ENCODE peak calls at places on chromosomes 16 and 17, in ten cellular contexts. One of them, this sample, is unnamed.

GRCh38 chr17:34220045-34220775 is 34.9 kb upstream of the CCL2 start:
- DNase-seq in upper lobe of right lung: no peak
- DNase-seq in heart left ventricle: no peak
- DNase-seq in GM20000: no peak
- DNase-seq in fibroblast of lung: no peak
- DNase-seq in lung: no peak
- DNase-seq in astrocyte of the spinal cord: no peak
- DNase-seq in activated CD8-positive, alpha-beta T cell treated with anti-CD3 and anti-CD28 coated beads for 36 hours: no peak
- DNase-seq in ovary: no peak
- DNase-seq in choroid plexus epithelial cell: no peak
- DNase-seq in this sample: no peak

GRCh38 chr16:84907575-84907974 is 87.8 kb downstream of the CRISPLD2 start:
- DNase-seq in upper lobe of right lung: no peak
- DNase-seq in heart left ventricle: no peak
- DNase-seq in GM20000: no peak
- DNase-seq in fibroblast of lung: peak
- DNase-seq in lung: no peak
- DNase-seq in astrocyte of the spinal cord: peak
- DNase-seq in activated CD8-positive, alpha-beta T cell treated with anti-CD3 and anti-CD28 coated beads for 36 hours: no peak
- DNase-seq in ovary: no peak
- DNase-seq in choroid plexus epithelial cell: peak
- DNase-seq in this sample: no peak

GRCh38 chr16:4679854-4680636 is 13.3 kb upstream of the NUDT16L1 start:
- DNase-seq in upper lobe of right lung: peak
- DNase-seq in heart left ventricle: peak
- DNase-seq in GM20000: no peak
- DNase-seq in fibroblast of lung: peak
- DNase-seq in lung: peak
- DNase-seq in astrocyte of the spinal cord: no peak
- DNase-seq in activated CD8-positive, alpha-beta T cell treated with anti-CD3 and anti-CD28 coated beads for 36 hours: peak
- DNase-seq in ovary: peak
- DNase-seq in choroid plexus epithelial cell: no peak
- DNase-seq in this sample: no peak

GRCh38 chr16:89369266-89369895 is 121.0 kb downstream of the ANKRD11 start:
- DNase-seq in upper lobe of right lung: peak
- DNase-seq in heart left ventricle: no peak
- DNase-seq in GM20000: no peak
- DNase-seq in fibroblast of lung: no peak
- DNase-seq in lung: no peak
- DNase-seq in astrocyte of the spinal cord: peak
- DNase-seq in activated CD8-positive, alpha-beta T cell treated with anti-CD3 and anti-CD28 coated beads for 36 hours: no peak
- DNase-seq in ovary: no peak
- DNase-seq in choroid plexus epithelial cell: peak
- DNase-seq in this sample: no peak

GRCh38 chr17:31490991-31491793 is 99.7 kb downstream of the RAB11FIP4 start:
- DNase-seq in upper lobe of right lung: no peak
- DNase-seq in heart left ventricle: no peak
- DNase-seq in GM20000: peak
- DNase-seq in fibroblast of lung: no peak
- DNase-seq in lung: no peak
- DNase-seq in astrocyte of the spinal cord: no peak
- DNase-seq in activated CD8-positive, alpha-beta T cell treated with anti-CD3 and anti-CD28 coated beads for 36 hours: peak
- DNase-seq in ovary: no peak
- DNase-seq in choroid plexus epithelial cell: no peak
- DNase-seq in this sample: peak

GRCh38 chr16:82954224-82954929 is 327.6 kb downstream of the CDH13 start:
- DNase-seq in upper lobe of right lung: no peak
- DNase-seq in heart left ventricle: no peak
- DNase-seq in GM20000: no peak
- DNase-seq in fibroblast of lung: peak
- DNase-seq in lung: no peak
- DNase-seq in astrocyte of the spinal cord: peak
- DNase-seq in activated CD8-positive, alpha-beta T cell treated with anti-CD3 and anti-CD28 coated beads for 36 hours: no peak
- DNase-seq in ovary: no peak
- DNase-seq in choroid plexus epithelial cell: peak
- DNase-seq in this sample: no peak

GRCh38 chr17:69539781-69540319 is 125.4 kb downstream of the MAP2K6 start:
- DNase-seq in upper lobe of right lung: no peak
- DNase-seq in heart left ventricle: no peak
- DNase-seq in GM20000: no peak
- DNase-seq in fibroblast of lung: peak
- DNase-seq in lung: no peak
- DNase-seq in astrocyte of the spinal cord: peak
- DNase-seq in activated CD8-positive, alpha-beta T cell treated with anti-CD3 and anti-CD28 coated beads for 36 hours: no peak
- DNase-seq in ovary: no peak
- DNase-seq in choroid plexus epithelial cell: peak
- DNase-seq in this sample: no peak

GRCh38 chr16:75053791-75054555 is 55.1 kb downstream of the ZNRF1 start:
- DNase-seq in upper lobe of right lung: no peak
- DNase-seq in heart left ventricle: peak
- DNase-seq in GM20000: no peak
- DNase-seq in fibroblast of lung: no peak
- DNase-seq in lung: no peak
- DNase-seq in astrocyte of the spinal cord: no peak
- DNase-seq in activated CD8-positive, alpha-beta T cell treated with anti-CD3 and anti-CD28 coated beads for 36 hours: no peak
- DNase-seq in ovary: no peak
- DNase-seq in choroid plexus epithelial cell: no peak
- DNase-seq in this sample: no peak

GRCh38 chr17:40092581-40092980 is 7.8 kb downstream of the NR1D1 start:
- DNase-seq in upper lobe of right lung: no peak
- DNase-seq in heart left ventricle: no peak
- DNase-seq in GM20000: no peak
- DNase-seq in fibroblast of lung: no peak
- DNase-seq in lung: no peak
- DNase-seq in astrocyte of the spinal cord: no peak
- DNase-seq in activated CD8-positive, alpha-beta T cell treated with anti-CD3 and anti-CD28 coated beads for 36 hours: no peak
- DNase-seq in ovary: peak
- DNase-seq in choroid plexus epithelial cell: no peak
- DNase-seq in this sample: no peak

GRCh38 chr16:51113254-51114125 is 37.6 kb downstream of the SALL1 start:
- DNase-seq in upper lobe of right lung: no peak
- DNase-seq in heart left ventricle: no peak
- DNase-seq in GM20000: peak
- DNase-seq in fibroblast of lung: no peak
- DNase-seq in lung: no peak
- DNase-seq in astrocyte of the spinal cord: no peak
- DNase-seq in activated CD8-positive, alpha-beta T cell treated with anti-CD3 and anti-CD28 coated beads for 36 hours: no peak
- DNase-seq in ovary: no peak
- DNase-seq in choroid plexus epithelial cell: no peak
- DNase-seq in this sample: peak

GRCh38 chr17:67443931-67444597 is 67.0 kb downstream of the PITPNC1 start:
- DNase-seq in upper lobe of right lung: peak
- DNase-seq in heart left ventricle: peak
- DNase-seq in GM20000: no peak
- DNase-seq in fibroblast of lung: peak
- DNase-seq in lung: no peak
- DNase-seq in astrocyte of the spinal cord: peak
- DNase-seq in activated CD8-positive, alpha-beta T cell treated with anti-CD3 and anti-CD28 coated beads for 36 hours: no peak
- DNase-seq in ovary: no peak
- DNase-seq in choroid plexus epithelial cell: peak
- DNase-seq in this sample: no peak

GRCh38 chr16:66741131-66741900 is 10.1 kb downstream of the DYNC1LI2 start:
- DNase-seq in upper lobe of right lung: peak
- DNase-seq in heart left ventricle: peak
- DNase-seq in GM20000: no peak
- DNase-seq in fibroblast of lung: peak
- DNase-seq in lung: peak
- DNase-seq in astrocyte of the spinal cord: peak
- DNase-seq in activated CD8-positive, alpha-beta T cell treated with anti-CD3 and anti-CD28 coated beads for 36 hours: no peak
- DNase-seq in ovary: peak
- DNase-seq in choroid plexus epithelial cell: peak
- DNase-seq in this sample: no peak

GRCh38 chr16:86035906-86036305 is 136.9 kb downstream of the IRF8 start:
- DNase-seq in upper lobe of right lung: peak
- DNase-seq in heart left ventricle: no peak
- DNase-seq in GM20000: no peak
- DNase-seq in fibroblast of lung: no peak
- DNase-seq in lung: no peak
- DNase-seq in astrocyte of the spinal cord: no peak
- DNase-seq in activated CD8-positive, alpha-beta T cell treated with anti-CD3 and anti-CD28 coated beads for 36 hours: no peak
- DNase-seq in ovary: no peak
- DNase-seq in choroid plexus epithelial cell: no peak
- DNase-seq in this sample: no peak

GRCh38 chr16:79599256-79599836 is 1.2 kb downstream of the MAF start:
- DNase-seq in upper lobe of right lung: peak
- DNase-seq in heart left ventricle: peak
- DNase-seq in GM20000: peak
- DNase-seq in fibroblast of lung: peak
- DNase-seq in lung: no peak
- DNase-seq in astrocyte of the spinal cord: no peak
- DNase-seq in activated CD8-positive, alpha-beta T cell treated with anti-CD3 and anti-CD28 coated beads for 36 hours: peak
- DNase-seq in ovary: peak
- DNase-seq in choroid plexus epithelial cell: peak
- DNase-seq in this sample: peak

GRCh38 chr16:67406628-67407027 is 9.6 kb downstream of the ZDHHC1 start:
- DNase-seq in upper lobe of right lung: no peak
- DNase-seq in heart left ventricle: no peak
- DNase-seq in GM20000: no peak
- DNase-seq in fibroblast of lung: peak
- DNase-seq in lung: no peak
- DNase-seq in astrocyte of the spinal cord: peak
- DNase-seq in activated CD8-positive, alpha-beta T cell treated with anti-CD3 and anti-CD28 coated beads for 36 hours: no peak
- DNase-seq in ovary: no peak
- DNase-seq in choroid plexus epithelial cell: peak
- DNase-seq in this sample: no peak

GRCh38 chr17:17055286-17056166 is 13.3 kb downstream of the MPRIP start:
- DNase-seq in upper lobe of right lung: peak
- DNase-seq in heart left ventricle: peak
- DNase-seq in GM20000: no peak
- DNase-seq in fibroblast of lung: no peak
- DNase-seq in lung: no peak
- DNase-seq in astrocyte of the spinal cord: no peak
- DNase-seq in activated CD8-positive, alpha-beta T cell treated with anti-CD3 and anti-CD28 coated beads for 36 hours: no peak
- DNase-seq in ovary: no peak
- DNase-seq in choroid plexus epithelial cell: no peak
- DNase-seq in this sample: no peak
- TF ChIP-seq CTCF in upper lobe of right lung: no peak
- TF ChIP-seq CTCF in heart left ventricle: peak
- TF ChIP-seq CTCF in GM20000: no peak
- TF ChIP-seq CTCF in fibroblast of lung: no peak
- TF ChIP-seq CTCF in lung: no peak
- TF ChIP-seq CTCF in astrocyte of the spinal cord: no peak
- TF ChIP-seq CTCF in activated CD8-positive, alpha-beta T cell treated with anti-CD3 and anti-CD28 coated beads for 36 hours: no peak
- TF ChIP-seq CTCF in ovary: no peak
- TF ChIP-seq CTCF in choroid plexus epithelial cell: no peak
- TF ChIP-seq CTCF in this sample: no peak

GRCh38 chr16:81599034-81599744 is 154.6 kb downstream of the CMIP start:
- DNase-seq in upper lobe of right lung: no peak
- DNase-seq in heart left ventricle: no peak
- DNase-seq in GM20000: no peak
- DNase-seq in fibroblast of lung: no peak
- DNase-seq in lung: peak
- DNase-seq in astrocyte of the spinal cord: no peak
- DNase-seq in activated CD8-positive, alpha-beta T cell treated with anti-CD3 and anti-CD28 coated beads for 36 hours: no peak
- DNase-seq in ovary: no peak
- DNase-seq in choroid plexus epithelial cell: no peak
- DNase-seq in this sample: no peak
- TF ChIP-seq CTCF in upper lobe of right lung: no peak
- TF ChIP-seq CTCF in heart left ventricle: no peak
- TF ChIP-seq CTCF in GM20000: no peak
- TF ChIP-seq CTCF in fibroblast of lung: no peak
- TF ChIP-seq CTCF in lung: no peak
- TF ChIP-seq CTCF in astrocyte of the spinal cord: no peak
- TF ChIP-seq CTCF in activated CD8-positive, alpha-beta T cell treated with anti-CD3 and anti-CD28 coated beads for 36 hours: no peak
- TF ChIP-seq CTCF in ovary: no peak
- TF ChIP-seq CTCF in choroid plexus epithelial cell: no peak
- TF ChIP-seq CTCF in this sample: no peak

GRCh38 chr17:62986549-62986948 is 20.5 kb downstream of the TANC2 start:
- DNase-seq in upper lobe of right lung: no peak
- DNase-seq in heart left ventricle: no peak
- DNase-seq in GM20000: no peak
- DNase-seq in fibroblast of lung: no peak
- DNase-seq in lung: no peak
- DNase-seq in astrocyte of the spinal cord: no peak
- DNase-seq in activated CD8-positive, alpha-beta T cell treated with anti-CD3 and anti-CD28 coated beads for 36 hours: no peak
- DNase-seq in ovary: no peak
- DNase-seq in choroid plexus epithelial cell: peak
- DNase-seq in this sample: no peak

GRCh38 chr17:62984801-62985200 is 18.8 kb downstream of the TANC2 start:
- DNase-seq in upper lobe of right lung: no peak
- DNase-seq in heart left ventricle: no peak
- DNase-seq in GM20000: no peak
- DNase-seq in fibroblast of lung: no peak
- DNase-seq in lung: no peak
- DNase-seq in astrocyte of the spinal cord: no peak
- DNase-seq in activated CD8-positive, alpha-beta T cell treated with anti-CD3 and anti-CD28 coated beads for 36 hours: no peak
- DNase-seq in ovary: no peak
- DNase-seq in choroid plexus epithelial cell: peak
- DNase-seq in this sample: no peak

GRCh38 chr17:62981933-62982332 is 15.9 kb downstream of the TANC2 start:
- DNase-seq in upper lobe of right lung: no peak
- DNase-seq in heart left ventricle: no peak
- DNase-seq in GM20000: no peak
- DNase-seq in fibroblast of lung: no peak
- DNase-seq in lung: no peak
- DNase-seq in astrocyte of the spinal cord: peak
- DNase-seq in activated CD8-positive, alpha-beta T cell treated with anti-CD3 and anti-CD28 coated beads for 36 hours: no peak
- DNase-seq in ovary: no peak
- DNase-seq in choroid plexus epithelial cell: no peak
- DNase-seq in this sample: no peak

DNA sequence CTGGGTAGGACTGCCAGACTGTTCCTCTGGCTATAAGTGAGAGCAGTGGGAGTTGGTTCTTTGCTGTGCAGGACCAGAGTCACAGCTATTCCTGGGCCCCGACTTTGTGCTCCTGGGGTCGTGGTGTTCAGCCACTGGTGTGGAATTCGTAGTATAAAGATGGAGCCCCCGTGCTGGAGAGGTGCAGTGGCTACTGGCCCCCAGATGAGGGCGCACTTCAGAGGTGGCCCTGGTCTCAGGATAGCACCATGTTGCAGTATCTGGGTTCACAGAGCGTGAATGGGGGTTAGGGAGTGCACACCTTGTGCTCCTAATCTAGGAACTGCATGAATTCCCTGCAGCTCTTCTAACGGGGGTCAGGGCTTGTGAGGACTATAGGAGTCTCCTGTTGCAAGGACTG is 21.1 kb downstream of the TANC2 start:
- DNase-seq in upper lobe of right lung: no peak
- DNase-seq in heart left ventricle: no peak
- DNase-seq in GM20000: no peak
- DNase-seq in fibroblast of lung: no peak
- DNase-seq in lung: no peak
- DNase-seq in astrocyte of the spinal cord: no peak
- DNase-seq in activated CD8-positive, alpha-beta T cell treated with anti-CD3 and anti-CD28 coated beads for 36 hours: no peak
- DNase-seq in ovary: no peak
- DNase-seq in choroid plexus epithelial cell: no peak
- DNase-seq in this sample: no peak
- TF ChIP-seq CTCF in upper lobe of right lung: no peak
- TF ChIP-seq CTCF in heart left ventricle: no peak
- TF ChIP-seq CTCF in GM20000: no peak
- TF ChIP-seq CTCF in fibroblast of lung: peak
- TF ChIP-seq CTCF in lung: no peak
- TF ChIP-seq CTCF in astrocyte of the spinal cord: peak
- TF ChIP-seq CTCF in activated CD8-positive, alpha-beta T cell treated with anti-CD3 and anti-CD28 coated beads for 36 hours: no peak
- TF ChIP-seq CTCF in ovary: no peak
- TF ChIP-seq CTCF in choroid plexus epithelial cell: peak
- TF ChIP-seq CTCF in this sample: no peak

DNA sequence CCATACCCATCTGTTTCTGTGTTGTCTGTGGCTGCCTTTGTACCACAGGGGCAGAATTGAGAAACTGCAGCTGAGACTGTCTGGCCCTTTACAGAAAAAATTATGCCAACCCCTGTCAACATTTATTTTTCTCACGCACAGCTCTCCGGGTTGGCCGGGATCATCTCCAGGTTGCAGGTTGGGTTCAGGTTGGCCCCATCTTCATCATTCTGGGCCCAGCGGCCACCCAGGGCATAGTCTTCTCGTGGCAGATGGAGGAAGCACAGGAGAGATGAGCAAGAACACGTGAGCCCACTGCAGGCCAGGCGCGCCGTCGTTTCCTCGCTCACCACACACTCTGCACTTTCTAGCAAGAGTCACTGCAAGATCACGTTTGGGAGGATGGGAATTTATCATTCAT is 66.1 kb upstream of the SEC14L1 start:
- DNase-seq in upper lobe of right lung: no peak
- DNase-seq in heart left ventricle: no peak
- DNase-seq in GM20000: no peak
- DNase-seq in fibroblast of lung: no peak
- DNase-seq in lung: no peak
- DNase-seq in astrocyte of the spinal cord: no peak
- DNase-seq in activated CD8-positive, alpha-beta T cell treated with anti-CD3 and anti-CD28 coated beads for 36 hours: no peak
- DNase-seq in ovary: no peak
- DNase-seq in choroid plexus epithelial cell: no peak
- DNase-seq in this sample: no peak
- TF ChIP-seq CTCF in upper lobe of right lung: no peak
- TF ChIP-seq CTCF in heart left ventricle: no peak
- TF ChIP-seq CTCF in GM20000: no peak
- TF ChIP-seq CTCF in fibroblast of lung: no peak
- TF ChIP-seq CTCF in lung: no peak
- TF ChIP-seq CTCF in astrocyte of the spinal cord: no peak
- TF ChIP-seq CTCF in activated CD8-positive, alpha-beta T cell treated with anti-CD3 and anti-CD28 coated beads for 36 hours: no peak
- TF ChIP-seq CTCF in ovary: no peak
- TF ChIP-seq CTCF in choroid plexus epithelial cell: no peak
- TF ChIP-seq CTCF in this sample: no peak